ENCODE peak calls at places on chromosomes 4 and X, in seven cellular contexts. W, K, P, I, H, M and E are unnamed samples.

GRCh38 chrX:39645059-39645895 is 452.5 kb downstream of the BCOR start:
- DNase-seq in W (no peak), K (no peak), P (peak), I (peak), H (no peak), M (no peak), E (no peak)

GRCh38 chrX:105648732-105649131 is 173.6 kb upstream of the NRK start:
- DNase-seq in W (no peak), K (no peak), P (no peak), I (no peak), H (no peak), M (no peak), E (no peak)

GRCh38 chrX:64150775-64151174 is 54.7 kb downstream of the AMER1 start:
- DNase-seq in W (no peak), K (no peak), P (no peak), I (no peak), H (no peak), M (no peak), E (no peak)

GRCh38 chrX:16528620-16529019 is 121.3 kb upstream of the S100G start:
- DNase-seq in W (peak), K (no peak), P (peak), I (no peak), H (no peak), M (no peak), E (no peak)

GRCh38 chrX:130682990-130683389 is 220.0 kb downstream of the ENOX2 start:
- DNase-seq in W (no peak), K (no peak), P (no peak), I (peak), H (no peak), M (no peak), E (no peak)

GRCh38 chr4:104571341-104571740 is 76.6 kb upstream of the CXXC4 start:
- DNase-seq in W (no peak), K (peak), P (no peak), I (peak), H (no peak), M (no peak), E (no peak)

GRCh38 chrX:56563231-56564116 is at the start of gene UBQLN2:
- DNase-seq in W (peak), K (peak), P (peak), I (peak), H (peak), M (peak), E (peak)

GRCh38 chrX:16573781-16574180 is 76.2 kb upstream of the S100G start:
- DNase-seq in W (no peak), K (no peak), P (no peak), I (peak), H (no peak), M (no peak), E (no peak)

GRCh38 chr4:54322817-54323417 is 93.8 kb downstream of the PDGFRA start:
- DNase-seq in W (peak), K (peak), P (peak), I (peak), H (no peak), M (peak), E (peak)

GRCh38 chr4:42733380-42733779 is 76.5 kb upstream of the ATP8A1 start:
- DNase-seq in W (no peak), K (no peak), P (no peak), I (no peak), H (no peak), M (no peak), E (no peak)

GRCh38 chrX:18389968-18390367 is 35.4 kb upstream of the CDKL5 start:
- DNase-seq in W (no peak), K (no peak), P (no peak), I (no peak), H (no peak), M (no peak), E (no peak)

GRCh38 chrX:3271485-3272186 is 74.8 kb downstream of the MXRA5 start:
- DNase-seq in W (no peak), K (peak), P (no peak), I (peak), H (no peak), M (no peak), E (no peak)

GRCh38 chr4:173506780-173507211 is 23.2 kb downstream of the HAND2 start:
- DNase-seq in W (peak), K (no peak), P (no peak), I (no peak), H (no peak), M (no peak), E (no peak)

GRCh38 chr4:38177035-38177791 is 217.0 kb downstream of the PTTG2 start:
- DNase-seq in W (peak), K (no peak), P (peak), I (no peak), H (no peak), M (peak), E (no peak)

GRCh38 chrX:53445977-53446376 is 11.8 kb upstream of the HSD17B10 start:
- DNase-seq in W (peak), K (no peak), P (peak), I (peak), H (no peak), M (peak), E (no peak)

GRCh38 chr4:157221426-157221894 is 932 bp downstream of the GRIA2 start:
- DNase-seq in W (no peak), K (no peak), P (no peak), I (no peak), H (peak), M (no peak), E (no peak)

GRCh38 chr4:25703731-25704388 is 48.2 kb downstream of the SLC34A2 start:
- DNase-seq in W (no peak), K (peak), P (no peak), I (peak), H (no peak), M (no peak), E (no peak)

GRCh38 chrX:39762266-39762841 is 335.4 kb downstream of the BCOR start:
- DNase-seq in W (no peak), K (no peak), P (no peak), I (peak), H (no peak), M (no peak), E (no peak)

GRCh38 chr4:54800831-54801530 is 143.2 kb downstream of the KIT start:
- DNase-seq in W (no peak), K (no peak), P (no peak), I (no peak), H (no peak), M (no peak), E (no peak)

GRCh38 chrX:37350034-37350365 is 836 bp downstream of the PRRG1 start:
- DNase-seq in W (no peak), K (no peak), P (no peak), I (peak), H (no peak), M (no peak), E (no peak)

GRCh38 chr4:124191329-124191728 is 521.2 kb downstream of the ANKRD50 start:
- DNase-seq in W (no peak), K (no peak), P (no peak), I (no peak), H (no peak), M (no peak), E (no peak)

GRCh38 chrX:65696613-65697012 is 29.2 kb downstream of the MSN start:
- DNase-seq in W (no peak), K (no peak), P (no peak), I (no peak), H (no peak), M (no peak), E (no peak)

GRCh38 chr4:8238515-8239053 is 31.0 kb upstream of the HTRA3 start:
- DNase-seq in W (no peak), K (no peak), P (no peak), I (no peak), H (no peak), M (peak), E (no peak)

GRCh38 chr4:94410678-94411206 is 41.0 kb upstream of the PDLIM5 start:
- DNase-seq in W (no peak), K (peak), P (no peak), I (peak), H (no peak), M (no peak), E (no peak)

GRCh38 chrX:22012051-22012450 is 20.1 kb upstream of the PHEX start:
- DNase-seq in W (no peak), K (no peak), P (no peak), I (no peak), H (no peak), M (no peak), E (no peak)

GRCh38 chr4:19514276-19515070 is 737.2 kb upstream of the SLIT2 start:
- DNase-seq in W (no peak), K (no peak), P (no peak), I (peak), H (no peak), M (no peak), E (no peak)

GRCh38 chrX:143580266-143580665 is 55.6 kb downstream of the SLITRK4 start:
- DNase-seq in W (no peak), K (peak), P (no peak), I (no peak), H (no peak), M (no peak), E (no peak)

GRCh38 chr4:177222776-177223175 is 86.9 kb upstream of the NEIL3 start:
- DNase-seq in W (no peak), K (peak), P (no peak), I (peak), H (no peak), M (no peak), E (no peak)

GRCh38 chr4:137213372-137214173 is 318.7 kb downstream of the PCDH18 start:
- DNase-seq in W (no peak), K (no peak), P (no peak), I (peak), H (no peak), M (no peak), E (no peak)

GRCh38 chr4:10647811-10648210 is 36.8 kb downstream of the CLNK start:
- DNase-seq in W (no peak), K (no peak), P (no peak), I (no peak), H (no peak), M (no peak), E (no peak)

GRCh38 chrX:43882294-43882681 is at the start of gene MAOB:
- DNase-seq in W (peak), K (no peak), P (no peak), I (no peak), H (no peak), M (no peak), E (no peak)